ENCODE peak calls at places on chromosome 22, in seven cellular contexts. N is K562, C is transverse colon, F is ovary, E is A549, Q is erythroblast, B is lower leg skin. O is an unnamed sample.

GRCh38 chr22:43919106-43919965 is 4.3 kb upstream of the PNPLA3 start:
- DNase-seq in N (no peak), C (no peak), F (no peak), E (no peak), Q (no peak), B (no peak), O (no peak)

GRCh38 chr22:30500628-30501027 is 4.9 kb downstream of the SEC14L4 start:
- DNase-seq in N (no peak), C (no peak), F (no peak), E (no peak), Q (no peak), B (no peak), O (no peak)

GRCh38 chr22:30017375-30017774 is 62.9 kb upstream of the HORMAD2 start:
- DNase-seq in N (no peak), C (no peak), F (no peak), E (no peak), Q (no peak), B (no peak), O (no peak)

GRCh38 chr22:35138521-35138920 is 72.6 kb downstream of the ISX start:
- DNase-seq in N (no peak), C (peak; percentile 25), F (no peak), E (no peak), Q (no peak), B (no peak), O (no peak)

GRCh38 chr22:45199723-45200122 is 36.0 kb downstream of the NUP50 start:
- DNase-seq in N (no peak), C (no peak), F (no peak), E (no peak), Q (no peak), B (no peak), O (no peak)

GRCh38 chr22:37196539-37197450 is 8.7 kb upstream of the C1QTNF6 start:
- DNase-seq in N (no peak), C (peak; percentile 91), F (peak; percentile 94), E (peak; percentile 77), Q (no peak), B (peak; percentile 77), O (no peak)

GRCh38 chr22:37765953-37766566 is 41.7 kb upstream of the GCAT start:
- DNase-seq in N (no peak), C (no peak), F (no peak), E (no peak), Q (no peak), B (no peak), O (no peak)

GRCh38 chr22:23237201-23237798 is 57.0 kb downstream of the BCR start:
- DNase-seq in N (peak; percentile 60), C (peak; percentile 25), F (peak; percentile 71), E (no peak), Q (no peak), B (no peak), O (no peak)

GRCh38 chr22:23383491-23384450 is 196.3 kb downstream of the IGLL1 start:
- DNase-seq in N (no peak), C (no peak), F (peak; percentile 75), E (no peak), Q (no peak), B (no peak), O (no peak)

GRCh38 chr22:34129691-34130486 is 209.6 kb upstream of the LARGE1 start:
- DNase-seq in N (no peak), C (peak; percentile 11), F (no peak), E (no peak), Q (no peak), B (no peak), O (no peak)

GRCh38 chr22:45628508-45628907 is 43.1 kb upstream of the ATXN10 start:
- DNase-seq in N (no peak), C (no peak), F (no peak), E (no peak), Q (no peak), B (no peak), O (no peak)

GRCh38 chr22:45072322-45072903 is 62.6 kb upstream of the PHF21B start:
- DNase-seq in N (peak; percentile 40), C (no peak), F (no peak), E (peak; percentile 71), Q (peak; percentile 24), B (no peak), O (no peak)

GRCh38 chr22:41094036-41094435 is 1.6 kb downstream of the EP300 start:
- DNase-seq in N (peak; percentile 42), C (peak; percentile 39), F (no peak), E (no peak), Q (peak; percentile 73), B (no peak), O (no peak)

GRCh38 chr22:44111562-44112155 is 69.1 kb upstream of the PARVG start:
- DNase-seq in N (no peak), C (no peak), F (no peak), E (no peak), Q (no peak), B (no peak), O (no peak)

GRCh38 chr22:19745155-19746133 is 15.1 kb upstream of the TBX1 start:
- DNase-seq in N (no peak), C (no peak), F (no peak), E (no peak), Q (no peak), B (no peak), O (no peak)

GRCh38 chr22:19498154-19498865 is 18.6 kb downstream of the CDC45 start:
- DNase-seq in N (no peak), C (no peak), F (no peak), E (no peak), Q (no peak), B (no peak), O (no peak)

GRCh38 chr22:38850941-38851849 is 7.4 kb upstream of the NPTXR start:
- DNase-seq in N (peak; percentile 41), C (no peak), F (no peak), E (peak; percentile 59), Q (no peak), B (no peak), O (no peak)

GRCh38 chr22:40043086-40043485 is 48.3 kb downstream of the FAM83F start:
- DNase-seq in N (no peak), C (peak; percentile 52), F (peak; percentile 43), E (no peak), Q (no peak), B (peak; percentile 85), O (no peak)

GRCh38 chr22:37378642-37379058 is 48.6 kb downstream of the ELFN2 start:
- DNase-seq in N (no peak), C (no peak), F (no peak), E (peak; percentile 10), Q (no peak), B (no peak), O (no peak)

GRCh38 chr22:18068381-18068988 is 9.3 kb upstream of the PEX26 start:
- DNase-seq in N (no peak), C (no peak), F (no peak), E (no peak), Q (no peak), B (no peak), O (no peak)

GRCh38 chr22:19916006-19916405 is 25.6 kb upstream of the COMT start:
- DNase-seq in N (no peak), C (no peak), F (no peak), E (no peak), Q (no peak), B (no peak), O (no peak)

GRCh38 chr22:16957781-16958180 is 50.2 kb downstream of the GAB4 start:
- DNase-seq in N (no peak), C (no peak), F (no peak), E (no peak), Q (no peak), B (no peak), O (no peak)

DNA sequence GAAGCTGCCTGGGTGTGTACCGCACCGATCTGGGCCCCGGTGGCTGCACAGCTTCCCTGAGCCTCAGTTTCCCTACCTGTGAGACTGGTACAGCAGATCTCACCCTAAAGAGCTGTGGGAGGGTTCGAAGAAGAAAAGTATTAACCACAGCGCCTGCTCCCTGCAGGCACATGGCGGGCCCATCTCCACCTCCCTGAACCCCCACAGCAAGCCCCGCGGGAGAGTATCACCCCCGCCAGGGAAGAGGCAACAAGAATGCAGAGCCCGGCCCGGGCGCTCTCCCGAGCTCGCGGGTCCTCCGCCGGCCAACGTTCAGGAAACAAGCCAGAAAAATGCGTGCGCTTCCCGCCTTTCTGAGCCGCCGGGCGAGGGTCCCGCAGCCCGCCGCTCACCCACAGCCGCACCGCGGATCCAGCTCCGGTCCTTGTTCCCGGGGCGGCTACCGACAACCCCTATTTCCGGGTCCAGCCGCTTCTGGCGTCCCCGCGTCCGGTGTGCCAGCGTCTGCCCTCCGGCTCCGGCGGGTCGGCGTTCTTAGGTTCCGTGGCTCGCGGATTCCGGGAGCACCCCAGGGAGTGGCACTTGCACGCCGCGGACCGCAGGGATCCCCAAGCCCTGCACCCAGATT is at the start of gene TOP3B:
- DNase-seq in N (peak; percentile 100), C (peak; percentile 86), F (peak; percentile 78), E (peak; percentile 46), Q (peak; percentile 91), B (peak; percentile 75), O (peak; percentile 16)
- TF ChIP-seq POLR2A in N (no peak), C (peak; percentile 49), F (peak; percentile 17), E (peak; percentile 82), Q (peak; percentile 70), B (no peak), O (peak; percentile 32)

GRCh38 chr22:46916886-46917625 is 154.6 kb downstream of the TBC1D22A start:
- DNase-seq in N (no peak), C (no peak), F (no peak), E (no peak), Q (no peak), B (no peak), O (no peak)
- TF ChIP-seq POLR2A in N (no peak), C (no peak), F (no peak), E (no peak), Q (no peak), B (no peak), O (no peak)

GRCh38 chr22:50508897-50509296 is 873 bp downstream of the NCAPH2 start:
- DNase-seq in N (no peak), C (no peak), F (no peak), E (no peak), Q (no peak), B (no peak), O (no peak)

GRCh38 chr22:50506611-50507420 is 686 bp downstream of the LMF2 start:
- DNase-seq in N (peak; percentile 21), C (no peak), F (peak; percentile 74), E (no peak), Q (peak; percentile 60), B (no peak), O (no peak)

GRCh38 chr22:50507421-50507990 is at the start of gene LMF2:
- DNase-seq in N (no peak), C (peak; percentile 95), F (peak; percentile 94), E (peak; percentile 66), Q (peak; percentile 100), B (peak; percentile 89), O (no peak)

GRCh38 chr22:50505776-50506610 is 1.5 kb downstream of the LMF2 start:
- DNase-seq in N (no peak), C (no peak), F (peak; percentile 58), E (no peak), Q (no peak), B (no peak), O (no peak)

GRCh38 chr22:50507991-50508884 is at the start of gene NCAPH2:
- DNase-seq in N (peak; percentile 97), C (peak; percentile 97), F (peak; percentile 97), E (peak; percentile 85), Q (peak; percentile 100), B (peak; percentile 95), O (peak; percentile 71)
- TF ChIP-seq POLR2A in N (peak; percentile 86), C (peak; percentile 82), F (peak; percentile 94), E (peak; percentile 61), Q (peak; percentile 67), B (no peak), O (no peak)

GRCh38 chr22:28882878-28883656 is at the start of gene ZNRF3:
- DNase-seq in N (peak; percentile 89), C (peak; percentile 95), F (peak; percentile 95), E (peak; percentile 65), Q (peak; percentile 98), B (peak; percentile 87), O (peak; percentile 72)
- TF ChIP-seq POLR2A in N (peak; percentile 87), C (peak; percentile 12), F (peak; percentile 31), E (peak; percentile 59), Q (peak; percentile 57), B (no peak), O (peak; percentile 5)

GRCh38 chr22:22161924-22162851 is 82.4 kb upstream of the VPREB1 start:
- DNase-seq in N (peak; percentile 48), C (peak; percentile 65), F (no peak), E (no peak), Q (no peak), B (no peak), O (no peak)
- TF ChIP-seq POLR2A in N (no peak), C (no peak), F (no peak), E (no peak), Q (no peak), B (no peak), O (no peak)